ENCODE peak calls at places on chromosome 6, in eight cellular contexts. E is effector memory CD4-positive, alpha-beta T cell; Y is PC-3; H is fibroblast of lung; F is pancreas; P is heart left ventricle; N is mucosa of descending colon; W is psoas muscle. M is an unnamed sample. For H3K36me3, the result is how much of the 10 kb centered on the place peaks cover.

GRCh38 chr6:73032586-73032985 is 192.7 kb downstream of the KHDC1L start:
- DNase-seq in E (no peak), Y (peak), H (peak), F (no peak), P (no peak), N (no peak), W (no peak), M (no peak)

GRCh38 chr6:24486065-24486464 is 3.3 kb downstream of the GPLD1 start:
- DNase-seq in E (no peak), Y (no peak), H (no peak), F (no peak), P (no peak), N (no peak), W (no peak), M (no peak)

GRCh38 chr6:170031684-170032121 is 259.2 kb downstream of the DLL1 start:
- DNase-seq in E (no peak), Y (peak), H (no peak), F (no peak), P (peak), N (no peak), W (no peak), M (no peak)

GRCh38 chr6:98787961-98788360 is 46.4 kb upstream of the POU3F2 start:
- DNase-seq in E (no peak), Y (no peak), H (no peak), F (no peak), P (no peak), N (no peak), W (no peak), M (no peak)

GRCh38 chr6:112086744-112087135 is 542 bp downstream of the TUBE1 start:
- DNase-seq in E (no peak), Y (peak), H (peak), F (no peak), P (no peak), N (no peak), W (no peak), M (no peak)

GRCh38 chr6:160192840-160193239 is 65.8 kb downstream of the SLC22A2 start:
- DNase-seq in E (no peak), Y (no peak), H (no peak), F (no peak), P (no peak), N (no peak), W (no peak), M (no peak)

GRCh38 chr6:45254242-45254641 is 73.9 kb upstream of the RUNX2 start:
- DNase-seq in E (no peak), Y (no peak), H (no peak), F (no peak), P (no peak), N (no peak), W (no peak), M (no peak)

GRCh38 chr6:169986848-169987498 is 235.6 kb downstream of the ERMARD start:
- DNase-seq in E (no peak), Y (no peak), H (no peak), F (no peak), P (no peak), N (peak), W (no peak), M (no peak)

GRCh38 chr6:83429857-83430605 is 820 bp downstream of the ME1 start:
- DNase-seq in E (no peak), Y (peak), H (peak), F (peak), P (no peak), N (peak), W (no peak), M (no peak)

GRCh38 chr6:143406673-143407072 is 43.8 kb downstream of the ADAT2 start:
- DNase-seq in E (no peak), Y (no peak), H (no peak), F (no peak), P (no peak), N (no peak), W (no peak), M (no peak)

GRCh38 chr6:25174678-25175077 is 104.5 kb upstream of the CARMIL1 start:
- DNase-seq in E (no peak), Y (no peak), H (no peak), F (no peak), P (no peak), N (no peak), W (no peak), M (no peak)

GRCh38 chr6:79184086-79184485 is 50.4 kb downstream of the HMGN3 start:
- DNase-seq in E (no peak), Y (no peak), H (no peak), F (no peak), P (no peak), N (no peak), W (no peak), M (no peak)

GRCh38 chr6:83152913-83153312 is 40.2 kb downstream of the PGM3 start:
- DNase-seq in E (no peak), Y (no peak), H (no peak), F (no peak), P (no peak), N (no peak), W (no peak), M (no peak)

GRCh38 chr6:116564296-116564695 is 7.0 kb upstream of the RWDD1 start:
- DNase-seq in E (no peak), Y (no peak), H (no peak), F (no peak), P (no peak), N (no peak), W (no peak), M (no peak)

GRCh38 chr6:107491059-107491609 is 1.2 kb downstream of the SOBP start:
- DNase-seq in E (no peak), Y (no peak), H (peak), F (peak), P (peak), N (peak), W (peak), M (no peak)

GRCh38 chr6:31620586-31621319 is at the start of gene PRRC2A:
- DNase-seq in E (peak), Y (no peak), H (peak), F (no peak), P (peak), N (peak), W (no peak), M (peak)

GRCh38 chr6:130890531-130890950 is 63.3 kb downstream of the SMLR1 start:
- DNase-seq in E (no peak), Y (peak), H (peak), F (no peak), P (no peak), N (no peak), W (no peak), M (no peak)

GRCh38 chr6:105509506-105510331 is 106.8 kb upstream of the PREP start:
- DNase-seq in E (no peak), Y (no peak), H (peak), F (no peak), P (peak), N (no peak), W (peak), M (no peak)

GRCh38 chr6:137399949-137400443 is 94.2 kb downstream of the OLIG3 start:
- DNase-seq in E (no peak), Y (no peak), H (no peak), F (no peak), P (no peak), N (no peak), W (no peak), M (no peak)

GRCh38 chr6:81938014-81938761 is 185.7 kb upstream of the TENT5A start:
- DNase-seq in E (no peak), Y (peak), H (peak), F (peak), P (no peak), N (no peak), W (no peak), M (no peak)

GRCh38 chr6:161233986-161234620 is 39.8 kb downstream of the AGPAT4 start:
- DNase-seq in E (no peak), Y (peak), H (peak), F (peak), P (peak), N (peak), W (peak), M (no peak)

GRCh38 chr6:134621858-134622257 is 303.9 kb upstream of the SGK1 start:
- DNase-seq in E (no peak), Y (peak), H (no peak), F (peak), P (no peak), N (no peak), W (no peak), M (no peak)

GRCh38 chr6:116018976-116019375 is 41.7 kb downstream of the FRK start:
- DNase-seq in E (no peak), Y (no peak), H (no peak), F (no peak), P (no peak), N (no peak), W (no peak), M (no peak)

GRCh38 chr6:39192736-39193135 is 36.5 kb downstream of the KCNK5 start:
- DNase-seq in E (no peak), Y (no peak), H (no peak), F (no peak), P (no peak), N (no peak), W (no peak), M (no peak)
- H3K36me3 ChIP-seq in E (under half), Y (under half), H (under half), F (under half), P (under half), N (under half), W (under half), M (under half)

GRCh38 chr6:157198425-157199279 is 124.7 kb downstream of the TMEM242 start:
- DNase-seq in E (no peak), Y (peak), H (peak), F (peak), P (peak), N (peak), W (peak), M (no peak)

GRCh38 chr6:157200117-157200516 is 123.2 kb downstream of the TMEM242 start:
- DNase-seq in E (no peak), Y (no peak), H (no peak), F (peak), P (no peak), N (no peak), W (no peak), M (no peak)

GRCh38 chr6:157203312-157203744 is 120.0 kb downstream of the TMEM242 start:
- DNase-seq in E (no peak), Y (no peak), H (no peak), F (peak), P (no peak), N (no peak), W (no peak), M (no peak)

GRCh38 chr6:157200611-157201010 is 122.7 kb downstream of the TMEM242 start:
- DNase-seq in E (no peak), Y (no peak), H (no peak), F (peak), P (no peak), N (no peak), W (no peak), M (no peak)

DNA sequence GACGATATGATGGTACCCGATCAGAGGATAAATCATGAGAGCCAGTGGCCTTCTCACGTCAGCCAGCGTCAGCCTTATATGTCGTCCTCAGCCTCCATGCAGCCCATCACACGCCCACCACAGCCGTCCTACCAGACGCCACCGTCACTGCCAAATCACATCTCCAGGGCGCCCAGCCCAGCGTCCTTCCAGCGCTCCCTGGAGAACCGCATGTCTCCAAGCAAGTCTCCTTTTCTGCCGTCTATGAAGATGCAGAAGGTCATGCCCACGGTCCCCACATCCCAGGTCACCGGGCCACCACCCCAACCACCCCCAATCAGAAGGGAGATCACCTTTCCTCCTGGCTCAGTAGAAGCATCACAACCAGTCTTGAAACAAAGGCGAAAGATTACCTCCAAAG is 122.2 kb downstream of the TMEM242 start:
- DNase-seq in E (no peak), Y (no peak), H (no peak), F (peak), P (no peak), N (no peak), W (no peak), M (no peak)
- H3K36me3 ChIP-seq in E (half or more), Y (under half), H (under half), F (under half), P (under half), N (under half), W (under half), M (half or more)

DNA sequence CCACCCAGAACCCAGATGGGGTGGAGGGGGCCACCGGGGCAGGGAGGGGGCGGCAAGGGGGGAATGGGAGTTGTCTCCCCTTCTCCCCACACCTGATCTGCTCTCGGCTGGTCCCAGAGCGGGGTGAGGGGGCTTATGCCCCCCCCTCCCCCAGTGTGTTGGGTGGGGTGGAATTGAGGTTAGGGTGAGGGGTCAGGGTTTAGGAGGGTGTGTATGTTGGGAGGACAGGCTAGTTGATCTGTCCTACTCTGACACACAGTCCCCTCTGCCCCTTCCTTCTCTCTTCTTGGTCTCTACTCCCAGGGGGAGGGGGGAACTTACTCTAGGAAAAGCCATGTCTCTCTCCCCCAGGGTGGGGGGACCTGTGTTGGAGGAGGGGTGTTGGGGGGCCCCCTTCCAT is 1.9 kb upstream of the ZBTB9 start:
- DNase-seq in E (no peak), Y (no peak), H (no peak), F (no peak), P (no peak), N (no peak), W (no peak), M (no peak)
- H3K36me3 ChIP-seq in E (under half), Y (under half), H (under half), F (under half), P (under half), N (under half), W (under half), M (half or more)

GRCh38 chr6:71300561-71301168 is 12.1 kb downstream of the OGFRL1 start:
- DNase-seq in E (no peak), Y (no peak), H (no peak), F (no peak), P (no peak), N (no peak), W (no peak), M (no peak)
- H3K36me3 ChIP-seq in E (under half), Y (under half), H (under half), F (under half), P (under half), N (under half), W (under half), M (under half)

DNA sequence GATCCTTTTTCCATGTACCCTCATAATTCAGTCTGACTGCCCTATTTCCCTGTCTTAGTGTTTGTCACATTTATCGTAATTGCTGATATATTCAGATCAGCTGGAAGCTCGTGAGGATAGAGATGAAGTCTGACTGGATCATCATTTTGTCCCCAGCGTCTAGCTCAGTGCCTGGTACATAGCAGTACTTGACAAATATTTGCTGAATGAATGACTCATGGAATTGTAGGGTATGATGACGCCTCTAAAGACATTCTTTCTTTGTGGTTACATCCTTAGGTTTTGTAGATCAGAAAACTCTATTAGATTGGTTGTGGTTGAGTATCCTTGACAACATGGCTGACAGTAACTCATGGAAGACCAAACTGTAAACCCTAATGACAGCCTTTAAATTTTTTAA is 68.9 kb downstream of the MTHFD1L start:
- DNase-seq in E (no peak), Y (peak), H (peak), F (no peak), P (no peak), N (no peak), W (no peak), M (no peak)
- H3K36me3 ChIP-seq in E (under half), Y (under half), H (under half), F (under half), P (under half), N (under half), W (under half), M (half or more)

GRCh38 chr6:21908117-21908848 is 314.7 kb downstream of the SOX4 start:
- DNase-seq in E (no peak), Y (no peak), H (no peak), F (no peak), P (no peak), N (no peak), W (no peak), M (no peak)
- H3K36me3 ChIP-seq in E (under half), Y (under half), H (under half), F (under half), P (under half), N (under half), W (under half), M (under half)

GRCh38 chr6:33692078-33692759 is 19.3 kb downstream of the UQCC2 start:
- DNase-seq in E (no peak), Y (peak), H (no peak), F (no peak), P (peak), N (no peak), W (peak), M (no peak)
- H3K36me3 ChIP-seq in E (under half), Y (under half), H (under half), F (under half), P (under half), N (under half), W (under half), M (half or more)

DNA sequence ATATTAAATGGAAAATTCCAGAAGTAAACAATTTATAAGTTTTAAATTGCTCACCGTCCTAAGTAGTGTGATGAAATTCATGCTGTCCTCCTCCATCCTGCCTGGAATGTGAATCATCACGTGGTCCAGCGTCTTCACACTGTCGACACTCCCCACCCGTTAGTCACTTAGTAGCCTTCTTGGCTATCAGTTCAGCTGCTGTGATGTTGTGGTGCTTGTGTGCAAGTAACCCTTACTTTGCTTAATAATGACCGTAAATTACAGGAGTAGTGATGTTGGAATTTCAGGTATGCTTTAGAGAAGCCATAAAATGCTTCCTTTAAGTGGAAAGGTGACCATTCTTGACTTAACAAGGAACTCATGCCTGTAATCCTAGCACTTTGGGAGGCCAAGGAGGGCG is 25.2 kb downstream of the RIOK1 start:
- DNase-seq in E (no peak), Y (peak), H (peak), F (no peak), P (no peak), N (no peak), W (no peak), M (no peak)
- H3K36me3 ChIP-seq in E (half or more), Y (half or more), H (under half), F (under half), P (under half), N (under half), W (under half), M (half or more)

DNA sequence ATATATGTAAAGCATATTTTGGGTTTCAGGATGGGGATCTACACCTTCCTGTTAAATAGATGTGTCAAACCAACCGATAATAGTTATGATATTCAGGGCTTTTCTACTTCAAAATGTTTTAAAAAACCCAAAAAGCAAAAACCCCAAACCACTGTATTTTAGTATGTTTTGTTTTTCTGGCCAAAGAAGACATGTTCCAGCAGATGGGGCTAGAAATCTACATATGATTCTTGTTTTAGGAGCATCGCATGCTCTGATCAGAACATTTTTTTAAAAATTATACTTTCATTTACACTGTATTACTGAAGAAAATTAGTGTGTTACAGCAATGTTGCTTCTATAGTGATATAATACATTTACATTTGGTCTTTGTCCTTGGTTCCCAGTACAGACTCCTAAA is 11.0 kb downstream of the RMND1 start:
- DNase-seq in E (no peak), Y (no peak), H (peak), F (no peak), P (no peak), N (no peak), W (no peak), M (no peak)
- H3K36me3 ChIP-seq in E (under half), Y (under half), H (under half), F (under half), P (under half), N (under half), W (under half), M (half or more)

M was measured in NT2/D1.